ENCODE peak calls at places on chromosomes 6 and 20, in ten cellular contexts. F is mesendoderm; B is spleen; J is NCI-H510A treated with DMSO at 0.1 percent for 48 hours; Z is GF-D8; L is thyroid gland; Q is stimulated activated CD4-positive, alpha-beta T cell treated with anti-CD3 and anti-CD28 coated beads, Interleukin-12 subunit alpha, Interleukin-12 subunit beta, amount 100 ng/mL, for 24 hours; C is germinal center; E is Calu3; K is activated T-helper 1 cell treated with anti-CD3 and anti-CD28 coated beads, Interleukin-2, amount 50 U/mL, for 16 hours. G is an unnamed sample.

GRCh38 chr6:73722318-73723060 is 26.5 kb downstream of the CD109 start:
- DNase-seq in F (no peak), B (no peak), J (no peak), Z (no peak), L (no peak), Q (no peak), C (no peak), E (no peak), K (no peak), G (no peak)

GRCh38 chr6:28371706-28372451 is 22.1 kb downstream of the ZKSCAN3 start:
- DNase-seq in F (no peak), B (no peak), J (no peak), Z (no peak), L (no peak), Q (no peak), C (peak; percentile 38), E (no peak), K (no peak), G (peak; percentile 40)

GRCh38 chr6:155327326-155328073 is 13.2 kb upstream of the TFB1M start:
- DNase-seq in F (peak; percentile 68), B (no peak), J (peak; percentile 76), Z (no peak), L (peak; percentile 40), Q (peak; percentile 60), C (peak; percentile 15), E (peak; percentile 67), K (peak; percentile 33), G (peak; percentile 74)

GRCh38 chr20:44981736-44982406 is 15.6 kb downstream of the STK4 start:
- DNase-seq in F (no peak), B (no peak), J (no peak), Z (no peak), L (no peak), Q (no peak), C (no peak), E (no peak), K (no peak), G (no peak)

GRCh38 chr6:147109707-147110106 is 94.5 kb upstream of the STXBP5 start:
- DNase-seq in F (no peak), B (no peak), J (no peak), Z (no peak), L (no peak), Q (no peak), C (no peak), E (no peak), K (no peak), G (peak; percentile 7)

GRCh38 chr20:22302039-22302438 is 282.3 kb downstream of the FOXA2 start:
- DNase-seq in F (no peak), B (no peak), J (no peak), Z (no peak), L (no peak), Q (no peak), C (no peak), E (no peak), K (no peak), G (no peak)

GRCh38 chr6:36904096-36904495 is 18.3 kb downstream of the C6orf89 start:
- DNase-seq in F (no peak), B (no peak), J (no peak), Z (no peak), L (no peak), Q (no peak), C (no peak), E (no peak), K (no peak), G (no peak)

GRCh38 chr20:51365670-51366069 is 176.8 kb downstream of the NFATC2 start:
- DNase-seq in F (peak; percentile 24), B (peak; percentile 31), J (no peak), Z (no peak), L (no peak), Q (no peak), C (no peak), E (no peak), K (no peak), G (no peak)

GRCh38 chr20:10129749-10130148 is 88.9 kb upstream of the SNAP25 start:
- DNase-seq in F (no peak), B (no peak), J (no peak), Z (no peak), L (no peak), Q (no peak), C (no peak), E (no peak), K (no peak), G (no peak)

G was measured in NAMALWA.